ENCODE peak calls at places on chromosome 17, in four cellular contexts. E, D, O and Z are unnamed samples. For H3K4me1, the result is how much of the 10 kb centered on the place peaks cover.

GRCh38 chr17:81518113-81518784 is 5.7 kb upstream of the ACTG1 start:
- DNase-seq in O (no peak), D (no peak), E (no peak), Z (no peak)

GRCh38 chr17:12977008-12977751 is 40.6 kb downstream of the ELAC2 start:
- DNase-seq in O (no peak), E (no peak), D (no peak), Z (peak)

GRCh38 chr17:17561408-17562144 is 29.9 kb downstream of the PEMT start:
- DNase-seq in O (no peak), D (no peak), E (no peak), Z (peak)

GRCh38 chr17:14058051-14058450 is 11.3 kb upstream of the COX10 start:
- DNase-seq in O (no peak), D (no peak), E (no peak), Z (no peak)

GRCh38 chr17:79955961-79956735 is 79.5 kb downstream of the TBC1D16 start:
- DNase-seq in O (no peak), E (no peak), D (no peak), Z (no peak)

GRCh38 chr17:83024205-83024971 is 55.0 kb upstream of the METRNL start:
- DNase-seq in D (no peak), O (no peak), E (no peak), Z (no peak)

GRCh38 chr17:14214271-14214670 is 22.4 kb downstream of the CDRT15 start:
- DNase-seq in E (no peak), O (no peak), D (no peak), Z (no peak)

GRCh38 chr17:6304894-6305612 is 129.9 kb downstream of the AIPL1 start:
- DNase-seq in O (no peak), E (no peak), D (no peak), Z (no peak)

GRCh38 chr17:82659886-82660285 is 11.6 kb upstream of the WDR45B start:
- DNase-seq in E (no peak), O (no peak), D (no peak), Z (no peak)

GRCh38 chr17:61057257-61057656 is 342.4 kb upstream of the TBX2 start:
- DNase-seq in E (no peak), O (no peak), D (no peak), Z (no peak)

GRCh38 chr17:57750109-57750845 is 5.2 kb upstream of the CCDC182 start:
- DNase-seq in E (no peak), O (no peak), D (no peak), Z (no peak)

GRCh38 chr17:2925011-2925410 is 128.8 kb downstream of the RAP1GAP2 start:
- DNase-seq in O (no peak), D (no peak), E (no peak), Z (no peak)

GRCh38 chr17:43418441-43419374 is 19.9 kb downstream of the ARL4D start:
- DNase-seq in D (no peak), O (peak), E (no peak), Z (peak)

GRCh38 chr17:1469231-1469852 is 13.3 kb upstream of the CRK start:
- DNase-seq in D (no peak), O (peak), E (no peak), Z (no peak)

DNA sequence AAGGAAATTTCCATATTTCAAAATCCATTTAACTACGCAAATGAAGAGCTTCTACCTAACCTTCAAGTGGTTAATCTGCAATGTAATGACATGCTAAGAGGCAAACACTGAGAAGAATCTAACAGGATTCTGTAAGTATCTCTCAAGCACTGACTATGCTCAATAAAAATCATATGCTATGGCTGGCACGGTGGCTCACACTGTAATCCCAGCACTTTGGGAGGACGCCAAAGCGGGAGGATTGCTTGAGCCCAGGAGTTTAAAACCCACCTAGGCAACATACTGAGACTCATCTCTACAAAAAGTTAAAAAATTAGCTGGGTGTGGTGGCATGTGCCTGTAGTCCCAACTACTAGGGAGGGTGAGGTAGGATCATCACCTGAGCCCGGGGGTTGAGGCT is 32.7 kb downstream of the GNA13 start:
- DNase-seq in D (no peak), O (no peak), E (no peak), Z (no peak)
- H3K4me1 ChIP-seq in D (under half), O (half or more), E (under half), Z (under half)

DNA sequence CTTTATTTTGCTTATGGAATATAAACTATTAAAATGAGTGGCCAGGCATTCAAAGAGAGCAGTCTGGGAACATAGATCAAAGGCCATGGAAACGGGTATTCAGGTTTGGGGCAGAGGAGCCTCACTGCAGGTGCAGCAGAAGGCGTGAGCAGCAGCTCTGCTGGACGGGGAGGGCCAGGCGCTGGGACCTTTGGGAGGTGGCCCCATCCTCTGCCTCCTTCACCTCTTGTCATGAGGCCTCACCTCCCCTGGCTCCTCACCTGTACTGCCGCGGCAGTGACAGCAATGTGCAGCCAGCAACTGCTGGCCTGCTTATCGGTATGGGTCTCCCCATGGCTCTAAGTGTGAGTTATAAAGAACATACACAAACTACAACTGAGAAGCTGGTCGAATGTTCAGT is 109.4 kb downstream of the CDK5R1 start:
- DNase-seq in E (no peak), O (no peak), D (no peak), Z (no peak)
- H3K4me1 ChIP-seq in E (under half), O (under half), D (under half), Z (under half)

GRCh38 chr17:77385750-77386501 is 245.2 kb downstream of the SEC14L1 start:
- DNase-seq in D (no peak), O (no peak), E (peak), Z (no peak)
- H3K4me1 ChIP-seq in D (half or more), O (half or more), E (half or more), Z (under half)

GRCh38 chr17:59756236-59756818 is 48.9 kb downstream of the VMP1 start:
- DNase-seq in E (no peak), D (no peak), O (peak), Z (no peak)
- H3K4me1 ChIP-seq in E (under half), D (under half), O (half or more), Z (under half)